ENCODE peak calls at places on chromosomes 7 and 10, in eight cellular contexts. One of them, this sample, is unnamed.

GRCh38 chr10:103585011-103585405 is 91.5 kb downstream of the NEURL1 start:
- DNase-seq in lower lobe of right lung: no peak
- DNase-seq in skeletal muscle cell: no peak
- DNase-seq in psoas muscle: no peak
- DNase-seq in ovary: no peak
- DNase-seq in fibroblast of pulmonary artery: no peak
- DNase-seq in CD4-positive, alpha-beta memory T cell: no peak
- DNase-seq in aorta: no peak
- DNase-seq in this sample: no peak

GRCh38 chr10:48620719-48621118 is 15.8 kb upstream of the ARHGAP22 start:
- DNase-seq in CD4-positive, alpha-beta memory T cell: no peak
- DNase-seq in psoas muscle: no peak
- DNase-seq in skeletal muscle cell: no peak
- DNase-seq in aorta: no peak
- DNase-seq in fibroblast of pulmonary artery: no peak
- DNase-seq in ovary: no peak
- DNase-seq in lower lobe of right lung: no peak
- DNase-seq in this sample: no peak

GRCh38 chr7:118995395-118995794 is 770.9 kb downstream of the ANKRD7 start:
- DNase-seq in CD4-positive, alpha-beta memory T cell: no peak
- DNase-seq in lower lobe of right lung: no peak
- DNase-seq in fibroblast of pulmonary artery: no peak
- DNase-seq in ovary: no peak
- DNase-seq in skeletal muscle cell: no peak
- DNase-seq in aorta: no peak
- DNase-seq in psoas muscle: no peak
- DNase-seq in this sample: peak; percentile 14

GRCh38 chr10:61399386-61399785 is 53.8 kb downstream of the TMEM26 start:
- DNase-seq in psoas muscle: no peak
- DNase-seq in CD4-positive, alpha-beta memory T cell: no peak
- DNase-seq in aorta: no peak
- DNase-seq in fibroblast of pulmonary artery: peak; percentile 11
- DNase-seq in ovary: no peak
- DNase-seq in lower lobe of right lung: no peak
- DNase-seq in skeletal muscle cell: peak; percentile 21
- DNase-seq in this sample: no peak

GRCh38 chr10:28922127-28922526 is 244.8 kb downstream of the BAMBI start:
- DNase-seq in skeletal muscle cell: no peak
- DNase-seq in lower lobe of right lung: no peak
- DNase-seq in fibroblast of pulmonary artery: no peak
- DNase-seq in aorta: no peak
- DNase-seq in psoas muscle: no peak
- DNase-seq in ovary: no peak
- DNase-seq in CD4-positive, alpha-beta memory T cell: no peak
- DNase-seq in this sample: no peak

GRCh38 chr7:2049111-2049781 is 183.5 kb downstream of the MAD1L1 start:
- DNase-seq in fibroblast of pulmonary artery: no peak
- DNase-seq in ovary: no peak
- DNase-seq in lower lobe of right lung: peak; percentile 40
- DNase-seq in CD4-positive, alpha-beta memory T cell: no peak
- DNase-seq in aorta: peak; percentile 25
- DNase-seq in skeletal muscle cell: no peak
- DNase-seq in psoas muscle: peak; percentile 40
- DNase-seq in this sample: no peak

GRCh38 chr10:22475857-22476600 is 130.7 kb downstream of the SPAG6 start:
- DNase-seq in ovary: peak; percentile 13
- DNase-seq in fibroblast of pulmonary artery: no peak
- DNase-seq in skeletal muscle cell: no peak
- DNase-seq in aorta: no peak
- DNase-seq in CD4-positive, alpha-beta memory T cell: peak; percentile 9
- DNase-seq in psoas muscle: no peak
- DNase-seq in lower lobe of right lung: no peak
- DNase-seq in this sample: no peak

GRCh38 chr10:57955076-57955475 is 312.6 kb downstream of the IPMK start:
- DNase-seq in fibroblast of pulmonary artery: peak; percentile 43
- DNase-seq in ovary: no peak
- DNase-seq in psoas muscle: no peak
- DNase-seq in aorta: no peak
- DNase-seq in lower lobe of right lung: no peak
- DNase-seq in skeletal muscle cell: peak; percentile 39
- DNase-seq in CD4-positive, alpha-beta memory T cell: no peak
- DNase-seq in this sample: no peak

GRCh38 chr7:1709900-1710299 is 39.8 kb downstream of the ELFN1 start:
- DNase-seq in ovary: no peak
- DNase-seq in CD4-positive, alpha-beta memory T cell: no peak
- DNase-seq in skeletal muscle cell: no peak
- DNase-seq in lower lobe of right lung: no peak
- DNase-seq in fibroblast of pulmonary artery: no peak
- DNase-seq in aorta: no peak
- DNase-seq in psoas muscle: no peak
- DNase-seq in this sample: no peak

GRCh38 chr7:152544481-152544927 is 108.7 kb upstream of the KMT2C start:
- DNase-seq in skeletal muscle cell: no peak
- DNase-seq in lower lobe of right lung: no peak
- DNase-seq in fibroblast of pulmonary artery: no peak
- DNase-seq in ovary: no peak
- DNase-seq in psoas muscle: no peak
- DNase-seq in aorta: no peak
- DNase-seq in CD4-positive, alpha-beta memory T cell: no peak
- DNase-seq in this sample: no peak

DNA sequence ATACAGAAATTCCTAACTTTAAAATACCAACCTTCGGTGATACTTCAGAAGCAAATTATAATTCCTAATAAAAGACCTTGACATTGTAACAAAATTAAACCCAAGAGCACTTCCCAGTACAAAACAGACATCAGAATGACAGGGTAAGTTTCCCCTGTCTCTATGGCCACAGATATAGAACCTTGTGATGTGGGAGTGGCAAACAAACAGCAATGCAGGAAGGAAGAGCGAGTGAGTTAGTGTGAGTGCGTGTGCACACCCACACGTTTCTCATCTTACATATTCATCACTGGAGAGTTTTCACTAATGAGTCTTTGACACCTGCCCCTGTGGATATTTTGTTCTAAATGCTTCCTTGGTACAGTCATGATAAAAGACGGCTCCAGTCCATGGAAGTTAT is 72.2 kb downstream of the VWC2 start:
- DNase-seq in skeletal muscle cell: no peak
- DNase-seq in aorta: no peak
- DNase-seq in CD4-positive, alpha-beta memory T cell: no peak
- DNase-seq in ovary: no peak
- DNase-seq in psoas muscle: no peak
- DNase-seq in lower lobe of right lung: no peak
- DNase-seq in fibroblast of pulmonary artery: no peak
- DNase-seq in this sample: no peak
- H3K4me3 ChIP-seq in skeletal muscle cell: no peak overlapping the region
- H3K4me3 ChIP-seq in aorta: no peak overlapping the region
- H3K4me3 ChIP-seq in CD4-positive, alpha-beta memory T cell: no peak overlapping the region
- H3K4me3 ChIP-seq in ovary: no peak overlapping the region
- H3K4me3 ChIP-seq in psoas muscle: no peak overlapping the region
- H3K4me3 ChIP-seq in lower lobe of right lung: no peak overlapping the region
- H3K4me3 ChIP-seq in fibroblast of pulmonary artery: no peak overlapping the region
- H3K4me3 ChIP-seq in this sample: no peak overlapping the region

GRCh38 chr10:101828734-101829551 is 10.7 kb upstream of the OGA start:
- DNase-seq in aorta: no peak
- DNase-seq in ovary: peak; percentile 67
- DNase-seq in skeletal muscle cell: no peak
- DNase-seq in fibroblast of pulmonary artery: no peak
- DNase-seq in psoas muscle: peak; percentile 65
- DNase-seq in lower lobe of right lung: peak; percentile 53
- DNase-seq in CD4-positive, alpha-beta memory T cell: no peak
- DNase-seq in this sample: no peak
- H3K4me3 ChIP-seq in aorta: no peak overlapping the region
- H3K4me3 ChIP-seq in ovary: peak overlapping the region; percentile 41
- H3K4me3 ChIP-seq in skeletal muscle cell: peak overlapping the region; percentile 36
- H3K4me3 ChIP-seq in fibroblast of pulmonary artery: no peak overlapping the region
- H3K4me3 ChIP-seq in psoas muscle: peak overlapping the region; percentile 44
- H3K4me3 ChIP-seq in lower lobe of right lung: peak overlapping the region; percentile 61
- H3K4me3 ChIP-seq in CD4-positive, alpha-beta memory T cell: no peak overlapping the region
- H3K4me3 ChIP-seq in this sample: peak overlapping the region; percentile 42

DNA sequence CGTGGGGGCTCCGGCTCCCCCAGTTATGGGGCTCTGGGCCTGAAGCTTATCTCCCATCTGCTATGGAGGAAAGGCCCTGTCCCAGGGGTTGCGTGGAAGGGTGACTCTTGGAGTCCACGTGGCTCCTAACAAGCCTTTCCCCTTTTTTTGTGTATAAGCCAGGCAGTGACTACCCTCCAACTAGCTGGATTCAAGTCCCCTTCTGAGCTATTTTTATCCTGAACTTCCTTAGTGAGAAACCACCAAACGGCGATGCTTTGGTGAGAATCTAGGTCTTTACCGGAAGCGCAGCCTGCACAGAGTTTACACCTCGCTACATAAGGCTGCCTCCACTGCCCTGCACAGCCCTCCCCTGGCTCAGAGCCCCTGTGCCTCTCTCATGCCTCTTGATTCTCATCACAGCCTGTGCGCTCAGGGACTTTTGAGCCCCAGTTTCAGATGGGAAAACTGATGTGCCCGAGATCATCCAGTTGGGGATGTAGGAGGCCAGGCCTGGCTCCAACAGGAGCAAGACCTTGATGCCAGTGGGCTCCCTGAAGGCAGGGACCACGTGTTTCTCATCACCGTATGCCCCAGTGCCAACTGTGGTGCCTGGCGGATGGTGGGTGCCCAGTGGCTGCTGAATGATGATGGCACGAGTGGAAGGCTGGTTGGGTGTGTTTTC is 102.3 kb upstream of the PPIF start:
- DNase-seq in lower lobe of right lung: no peak
- DNase-seq in fibroblast of pulmonary artery: no peak
- DNase-seq in psoas muscle: no peak
- DNase-seq in CD4-positive, alpha-beta memory T cell: no peak
- DNase-seq in ovary: no peak
- DNase-seq in skeletal muscle cell: no peak
- DNase-seq in aorta: peak; percentile 74
- DNase-seq in this sample: no peak
- H3K4me3 ChIP-seq in lower lobe of right lung: peak overlapping the region; percentile 54
- H3K4me3 ChIP-seq in fibroblast of pulmonary artery: no peak overlapping the region
- H3K4me3 ChIP-seq in psoas muscle: peak overlapping the region; percentile 67
- H3K4me3 ChIP-seq in CD4-positive, alpha-beta memory T cell: no peak overlapping the region
- H3K4me3 ChIP-seq in ovary: no peak overlapping the region
- H3K4me3 ChIP-seq in skeletal muscle cell: no peak overlapping the region
- H3K4me3 ChIP-seq in aorta: no peak overlapping the region
- H3K4me3 ChIP-seq in this sample: no peak overlapping the region

GRCh38 chr7:128833148-128833938 is 3.1 kb downstream of the FLNC start:
- DNase-seq in ovary: peak; percentile 65
- DNase-seq in aorta: peak; percentile 83
- DNase-seq in fibroblast of pulmonary artery: peak; percentile 95
- DNase-seq in psoas muscle: peak; percentile 89
- DNase-seq in CD4-positive, alpha-beta memory T cell: no peak
- DNase-seq in lower lobe of right lung: no peak
- DNase-seq in skeletal muscle cell: peak; percentile 85
- DNase-seq in this sample: no peak
- H3K4me3 ChIP-seq in ovary: peak overlapping the region; percentile 60
- H3K4me3 ChIP-seq in aorta: no peak overlapping the region
- H3K4me3 ChIP-seq in fibroblast of pulmonary artery: peak overlapping the region; percentile 74
- H3K4me3 ChIP-seq in psoas muscle: peak overlapping the region; percentile 89
- H3K4me3 ChIP-seq in CD4-positive, alpha-beta memory T cell: no peak overlapping the region
- H3K4me3 ChIP-seq in lower lobe of right lung: no peak overlapping the region
- H3K4me3 ChIP-seq in skeletal muscle cell: peak overlapping the region; percentile 98
- H3K4me3 ChIP-seq in this sample: peak overlapping the region; percentile 84

GRCh38 chr10:11170993-11171416 is 153.3 kb downstream of the CELF2 start:
- DNase-seq in lower lobe of right lung: no peak
- DNase-seq in CD4-positive, alpha-beta memory T cell: no peak
- DNase-seq in fibroblast of pulmonary artery: no peak
- DNase-seq in psoas muscle: no peak
- DNase-seq in skeletal muscle cell: no peak
- DNase-seq in ovary: no peak
- DNase-seq in aorta: no peak
- DNase-seq in this sample: no peak
- H3K4me3 ChIP-seq in lower lobe of right lung: peak overlapping the region; percentile 72
- H3K4me3 ChIP-seq in CD4-positive, alpha-beta memory T cell: peak overlapping the region; percentile 50
- H3K4me3 ChIP-seq in fibroblast of pulmonary artery: no peak overlapping the region
- H3K4me3 ChIP-seq in psoas muscle: no peak overlapping the region
- H3K4me3 ChIP-seq in skeletal muscle cell: no peak overlapping the region
- H3K4me3 ChIP-seq in ovary: no peak overlapping the region
- H3K4me3 ChIP-seq in aorta: no peak overlapping the region
- H3K4me3 ChIP-seq in this sample: no peak overlapping the region

DNA sequence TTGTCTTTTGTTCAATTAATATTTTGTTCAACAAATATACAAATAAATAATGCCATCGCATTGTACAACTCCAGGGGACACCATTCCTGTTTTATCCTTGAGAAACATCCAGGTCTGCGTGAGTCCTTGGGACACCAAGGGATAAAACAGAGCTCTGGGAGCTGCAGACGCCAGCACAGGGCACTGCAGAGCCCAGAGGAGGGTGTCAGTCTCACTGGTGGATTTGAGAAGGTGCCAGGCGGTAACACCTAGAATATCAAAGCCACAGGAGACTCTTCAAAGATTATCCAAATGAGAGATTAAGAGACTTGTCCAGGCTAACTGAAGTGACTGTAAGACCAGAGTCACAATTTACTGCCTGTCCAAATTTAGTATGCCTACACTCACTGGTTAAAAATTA is 55.3 kb downstream of the TEX36 start:
- DNase-seq in aorta: no peak
- DNase-seq in fibroblast of pulmonary artery: no peak
- DNase-seq in skeletal muscle cell: no peak
- DNase-seq in ovary: no peak
- DNase-seq in lower lobe of right lung: no peak
- DNase-seq in psoas muscle: no peak
- DNase-seq in CD4-positive, alpha-beta memory T cell: no peak
- DNase-seq in this sample: no peak
- H3K4me3 ChIP-seq in aorta: no peak overlapping the region
- H3K4me3 ChIP-seq in fibroblast of pulmonary artery: no peak overlapping the region
- H3K4me3 ChIP-seq in skeletal muscle cell: no peak overlapping the region
- H3K4me3 ChIP-seq in ovary: no peak overlapping the region
- H3K4me3 ChIP-seq in lower lobe of right lung: no peak overlapping the region
- H3K4me3 ChIP-seq in psoas muscle: no peak overlapping the region
- H3K4me3 ChIP-seq in CD4-positive, alpha-beta memory T cell: no peak overlapping the region
- H3K4me3 ChIP-seq in this sample: no peak overlapping the region